ENCODE peak calls at places on chromosomes 12 and 14, in five cellular contexts. Z, N, D, Q and T are unnamed samples.
A peak's percentile ranks its signal among the peaks of the same experiment; 100 is the strongest.

GRCh38 chr14:27845241-27845850 is 921.2 kb upstream of the FOXG1 start:
- DNase-seq in N (no peak), D (no peak), Z (no peak), Q (no peak), T (peak; percentile 63)

GRCh38 chr14:64688801-64689200 is 15.4 kb upstream of the PLEKHG3 start:
- DNase-seq in Z (no peak), N (no peak), Q (no peak), D (no peak), T (no peak)

GRCh38 chr12:6735448-6736191 is 11.8 kb downstream of the COPS7A start:
- DNase-seq in Q (peak; percentile 58), Z (no peak), D (peak; percentile 73), N (peak; percentile 79), T (peak; percentile 75)

GRCh38 chr12:110906088-110906487 is 14.3 kb downstream of the MYL2 start:
- DNase-seq in Z (no peak), N (no peak), Q (no peak), D (no peak), T (no peak)

GRCh38 chr14:20428010-20428365 is 8.0 kb downstream of the KLHL33 start:
- DNase-seq in N (no peak), Q (no peak), D (no peak), Z (no peak), T (no peak)

GRCh38 chr12:63864456-63864709 is 19.9 kb downstream of the SRGAP1 start:
- DNase-seq in D (no peak), Z (no peak), N (no peak), Q (no peak), T (no peak)

GRCh38 chr12:120090626-120091295 is 25.8 kb downstream of the RAB35 start:
- DNase-seq in Z (no peak), Q (no peak), D (no peak), N (peak; percentile 29), T (peak; percentile 43)

GRCh38 chr14:93219103-93219726 is 12.2 kb downstream of the UBR7 start:
- DNase-seq in N (no peak), Z (no peak), D (no peak), Q (peak; percentile 26), T (no peak)

GRCh38 chr12:96986883-96987523 is 79.9 kb downstream of the NEDD1 start:
- DNase-seq in Q (no peak), D (no peak), Z (no peak), N (no peak), T (no peak)

GRCh38 chr14:98665019-98665418 is 607.0 kb downstream of the BCL11B start:
- DNase-seq in N (no peak), Z (no peak), D (no peak), Q (no peak), T (no peak)

GRCh38 chr14:89564291-89564957 is 147.4 kb upstream of the FOXN3 start:
- DNase-seq in N (no peak), Q (peak; percentile 34), Z (no peak), D (no peak), T (no peak)

GRCh38 chr14:73235531-73236155 is 1.7 kb upstream of the PAPLN start:
- DNase-seq in Z (no peak), N (peak; percentile 78), D (no peak), Q (no peak), T (no peak)

GRCh38 chr14:65256714-65257113 is 154.4 kb upstream of the MAX start:
- DNase-seq in N (no peak), Q (no peak), Z (no peak), D (no peak), T (no peak)

GRCh38 chr12:124397399-124397679 is 102.4 kb downstream of the RFLNA start:
- DNase-seq in Q (no peak), D (no peak), Z (no peak), N (no peak), T (no peak)

GRCh38 chr14:56569174-56569573 is 10.4 kb upstream of the TMEM260 start:
- DNase-seq in Z (no peak), D (no peak), Q (no peak), N (no peak), T (no peak)

GRCh38 chr12:51218607-51219161 is 822 bp upstream of the POU6F1 start:
- DNase-seq in Q (no peak), N (no peak), D (no peak), Z (no peak), T (peak; percentile 71)

GRCh38 chr12:54214553-54215374 is 26.0 kb upstream of the SMUG1 start:
- DNase-seq in D (peak; percentile 83), N (peak; percentile 90), Z (peak; percentile 60), Q (peak; percentile 77), T (peak; percentile 95)

GRCh38 chr14:33668066-33668465 is 282.8 kb downstream of the EGLN3 start:
- DNase-seq in Q (no peak), D (no peak), N (no peak), Z (no peak), T (no peak)

GRCh38 chr12:14766649-14767215 is 36.5 kb downstream of the WBP11 start:
- DNase-seq in D (no peak), N (no peak), Z (no peak), Q (no peak), T (no peak)

GRCh38 chr14:85401396-85401795 is 128.5 kb upstream of the FLRT2 start:
- DNase-seq in Q (no peak), Z (no peak), N (no peak), D (no peak), T (no peak)

GRCh38 chr12:105330938-105331804 is 680 bp downstream of the C12orf75 start:
- DNase-seq in D (no peak), Z (no peak), N (peak; percentile 53), Q (no peak), T (peak; percentile 74)

GRCh38 chr14:29851397-29851796 is 76.2 kb downstream of the PRKD1 start:
- DNase-seq in Z (no peak), N (no peak), Q (no peak), D (no peak), T (no peak)

GRCh38 chr14:106844608-106845285 is 1318.4 kb downstream of the TMEM121 start:
- DNase-seq in Z (no peak), D (peak; percentile 75), N (peak; percentile 91), Q (peak; percentile 52), T (peak; percentile 93)

GRCh38 chr12:109385339-109386078 is 37.8 kb downstream of the MYO1H start:
- DNase-seq in Z (peak; percentile 3), N (peak; percentile 54), Q (peak; percentile 19), D (no peak), T (no peak)

GRCh38 chr12:104708891-104709290 is 249.2 kb downstream of the SLC41A2 start:
- DNase-seq in D (no peak), Z (no peak), N (no peak), Q (no peak), T (no peak)

GRCh38 chr12:104443008-104443407 is 13.7 kb upstream of the CHST11 start:
- DNase-seq in D (no peak), Q (no peak), Z (no peak), N (no peak), T (no peak)

GRCh38 chr12:50600364-50600763 is 95.6 kb downstream of the DIP2B start:
- DNase-seq in Z (no peak), Q (no peak), D (no peak), N (no peak), T (no peak)

GRCh38 chr12:108360487-108360886 is 21.4 kb upstream of the CMKLR1 start:
- DNase-seq in Q (no peak), Z (no peak), N (no peak), D (no peak), T (no peak)

GRCh38 chr14:22010532-22011242 is 337.1 kb upstream of the OR4E1 start:
- DNase-seq in Z (no peak), N (no peak), D (no peak), Q (no peak), T (no peak)

GRCh38 chr14:22011243-22011642 is 337.6 kb upstream of the OR4E1 start:
- DNase-seq in Z (no peak), N (no peak), Q (no peak), D (no peak), T (no peak)

GRCh38 chr14:22008098-22008412 is 334.4 kb upstream of the OR4E1 start:
- DNase-seq in N (no peak), D (no peak), Q (no peak), Z (no peak), T (no peak)

GRCh38 chr14:22007278-22008097 is 333.9 kb upstream of the OR4E1 start:
- DNase-seq in N (no peak), Z (no peak), D (no peak), Q (no peak), T (no peak)

GRCh38 chr14:22008766-22009165 is 335.1 kb upstream of the OR4E1 start:
- DNase-seq in N (no peak), Z (no peak), Q (no peak), D (no peak), T (no peak)
- H3K27ac ChIP-seq in N (no peak overlapping the region), Z (no peak overlapping the region), Q (no peak overlapping the region), D (no peak overlapping the region), T (no peak overlapping the region)

GRCh38 chr14:91872011-91872476 is 4.7 kb upstream of the TC2N start:
- DNase-seq in Z (no peak), N (no peak), D (no peak), Q (no peak), T (peak; percentile 36)
- H3K27ac ChIP-seq in Z (no peak overlapping the region), N (no peak overlapping the region), D (peak overlapping the region; percentile 63), Q (no peak overlapping the region), T (peak overlapping the region; percentile 32)

GRCh38 chr12:5456906-5457305 is 25.0 kb downstream of the NTF3 start:
- DNase-seq in N (no peak), Q (no peak), Z (peak; percentile 57), D (no peak), T (no peak)
- H3K27ac ChIP-seq in N (no peak overlapping the region), Q (no peak overlapping the region), Z (peak overlapping the region; percentile 95), D (peak overlapping the region; percentile 68), T (no peak overlapping the region)

DNA sequence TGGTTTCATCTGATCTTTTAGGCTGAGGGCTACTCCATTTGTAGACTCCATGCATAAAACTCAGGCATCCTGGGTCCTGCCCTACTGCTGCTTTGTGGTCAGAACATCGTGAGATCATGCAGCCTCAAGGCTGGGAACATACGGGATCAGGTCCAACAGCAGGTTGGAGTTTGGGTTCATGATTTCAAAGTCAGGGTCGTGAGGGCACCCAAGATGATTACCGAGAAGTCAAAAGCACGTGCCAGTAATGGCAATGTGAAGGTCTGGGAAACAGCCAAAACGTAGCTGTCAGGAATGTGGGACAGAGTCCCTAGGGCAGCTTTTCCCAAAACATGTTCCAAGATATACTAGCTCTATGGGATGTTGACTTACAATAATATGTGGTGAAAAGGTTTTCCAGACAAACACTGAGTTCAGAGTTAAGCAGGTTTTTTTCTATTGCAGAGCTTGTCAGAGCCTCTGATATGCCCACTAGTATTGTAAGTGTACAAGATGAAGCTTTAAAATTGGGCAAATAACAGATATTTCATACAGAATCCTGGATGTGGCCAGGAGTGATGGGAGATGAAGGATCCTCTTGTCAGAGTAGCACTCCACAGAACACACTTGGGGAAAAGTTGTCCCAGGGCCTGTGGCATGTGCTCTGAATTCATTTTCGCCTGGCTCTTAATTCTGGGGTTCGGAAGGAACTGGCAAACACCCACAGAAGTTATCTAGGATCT is 130.2 kb upstream of the DNM1L start:
- DNase-seq in N (peak; percentile 81), Z (no peak), D (no peak), Q (peak; percentile 64), T (no peak)
- H3K27ac ChIP-seq in N (no peak overlapping the region), Z (peak overlapping the region; percentile 41), D (peak overlapping the region; percentile 82), Q (peak overlapping the region; percentile 73), T (peak overlapping the region; percentile 58)

GRCh38 chr14:69259531-69260245 is at the start of gene GALNT16:
- DNase-seq in Q (no peak), D (peak; percentile 43), Z (no peak), N (peak; percentile 53), T (peak; percentile 80)
- H3K27ac ChIP-seq in Q (no peak within 1 kb of the TSS), D (peak within 1 kb of the TSS; percentile 91), Z (no peak within 1 kb of the TSS), N (no peak within 1 kb of the TSS), T (no peak within 1 kb of the TSS)